ENCODE peak calls at places on chromosomes 16 and 17, in eight cellular contexts. O is left ventricle myocardium inferior, T is lower lobe of right lung, R is kidney epithelial cell, F is fibroblast of pulmonary artery, H is AG10803, Q is cardiac muscle cell, J is endodermal cell. M is an unnamed sample.

GRCh38 chr17:49871211-49871610 is 23.3 kb upstream of the TAC4 start:
- DNase-seq in F (no peak), R (no peak), O (no peak), J (no peak), T (no peak), Q (no peak), H (no peak), M (peak)

GRCh38 chr17:38730526-38731379 is 612 bp downstream of the CISD3 start:
- DNase-seq in R (no peak), T (peak), Q (peak), H (peak), F (peak), J (peak), O (peak), M (peak)

GRCh38 chr17:4969551-4970231 is 2.1 kb upstream of the SPAG7 start:
- DNase-seq in H (no peak), Q (peak), J (peak), O (no peak), F (no peak), R (no peak), T (no peak), M (no peak)

GRCh38 chr16:87549627-87550509 is 52.4 kb upstream of the JPH3 start:
- DNase-seq in F (no peak), Q (no peak), O (no peak), T (no peak), H (no peak), R (no peak), J (no peak), M (no peak)

GRCh38 chr17:19270951-19271611 is 33.9 kb downstream of the EPN2 start:
- DNase-seq in H (no peak), O (peak), J (no peak), T (no peak), Q (no peak), R (no peak), F (no peak), M (no peak)

GRCh38 chr17:44097110-44097810 is 26.2 kb downstream of the HDAC5 start:
- DNase-seq in Q (no peak), H (peak), F (peak), J (no peak), R (no peak), T (no peak), O (peak), M (no peak)

GRCh38 chr16:7404217-7404616 is 71.6 kb downstream of the RBFOX1 start:
- DNase-seq in R (no peak), J (peak), T (no peak), H (no peak), F (no peak), Q (peak), O (no peak), M (no peak)

GRCh38 chr16:84041881-84042280 is 714 bp downstream of the SLC38A8 start:
- DNase-seq in F (no peak), Q (no peak), O (no peak), H (no peak), T (peak), R (no peak), J (no peak), M (no peak)

GRCh38 chr16:28218109-28218508 is 6.3 kb upstream of the XPO6 start:
- DNase-seq in O (no peak), F (peak), T (no peak), H (peak), J (peak), Q (no peak), R (no peak), M (peak)

GRCh38 chr16:49491736-49492089 is 118.1 kb downstream of the C16orf78 start:
- DNase-seq in O (peak), Q (peak), H (no peak), R (no peak), J (peak), F (no peak), T (peak), M (no peak)

GRCh38 chr16:66026211-66026610 is 340.3 kb upstream of the CDH5 start:
- DNase-seq in Q (peak), R (no peak), J (peak), H (peak), O (no peak), T (no peak), F (peak), M (peak)

GRCh38 chr17:80114758-80115157 is 13.4 kb downstream of the GAA start:
- DNase-seq in O (no peak), H (no peak), Q (no peak), J (no peak), R (no peak), F (no peak), T (no peak), M (no peak)

GRCh38 chr17:29565643-29566472 is 979 bp downstream of the ABHD15 start:
- DNase-seq in T (peak), J (peak), H (no peak), F (no peak), Q (peak), R (no peak), O (no peak), M (peak)

GRCh38 chr16:84618428-84619102 is 687 bp upstream of the COTL1 start:
- DNase-seq in H (peak), F (peak), T (no peak), O (no peak), Q (no peak), R (peak), J (peak), M (peak)

GRCh38 chr17:80799553-80800403 is 191.9 kb upstream of the CHMP6 start:
- DNase-seq in H (no peak), F (no peak), Q (no peak), T (no peak), R (no peak), O (no peak), J (peak), M (no peak)

GRCh38 chr16:68995011-68995504 is 110.4 kb upstream of the HAS3 start:
- DNase-seq in H (peak), R (peak), Q (peak), T (no peak), F (peak), O (no peak), J (peak), M (peak)

GRCh38 chr16:72569677-72570076 is 397.7 kb upstream of the PMFBP1 start:
- DNase-seq in R (no peak), H (no peak), T (no peak), J (no peak), O (no peak), Q (no peak), F (no peak), M (peak)

GRCh38 chr16:81465375-81465943 is 20.9 kb downstream of the CMIP start:
- DNase-seq in Q (no peak), R (no peak), T (no peak), J (no peak), H (no peak), O (no peak), F (no peak), M (no peak)

GRCh38 chr17:4497101-4497824 is 1.4 kb upstream of the SPNS2 start:
- DNase-seq in T (no peak), H (peak), F (no peak), J (no peak), R (peak), Q (no peak), O (no peak), M (peak)

GRCh38 chr16:47925811-47926460 is 229.9 kb downstream of the ABCC12 start:
- DNase-seq in Q (no peak), T (no peak), F (no peak), H (no peak), O (no peak), J (no peak), R (no peak), M (peak)

GRCh38 chr17:79294459-79295071 is 219.9 kb downstream of the ENGASE start:
- DNase-seq in R (no peak), O (peak), F (peak), H (peak), J (peak), T (peak), Q (peak), M (peak)

GRCh38 chr17:58452738-58453137 is 35.4 kb upstream of the RNF43 start:
- DNase-seq in T (no peak), J (peak), F (no peak), R (peak), O (no peak), Q (no peak), H (no peak), M (peak)

GRCh38 chr17:82065193-82065637 is 389 bp downstream of the DUS1L start:
- DNase-seq in J (no peak), F (peak), O (no peak), T (no peak), H (peak), Q (peak), R (no peak), M (no peak)

GRCh38 chr17:77325826-77326581 is 185.2 kb downstream of the SEC14L1 start:
- DNase-seq in R (no peak), H (peak), J (peak), Q (no peak), O (no peak), F (no peak), T (peak), M (no peak)

GRCh38 chr17:40069751-40070643 is 7.2 kb downstream of the THRA start:
- DNase-seq in Q (no peak), T (no peak), F (peak), H (no peak), R (no peak), J (peak), O (no peak), M (no peak)

GRCh38 chr17:19331134-19331533 is 31.4 kb downstream of the B9D1 start:
- DNase-seq in J (no peak), R (peak), T (no peak), F (peak), O (no peak), Q (no peak), H (peak), M (peak)

GRCh38 chr17:9906616-9907015 is 1.5 kb upstream of the RCVRN start:
- DNase-seq in H (no peak), F (no peak), O (no peak), Q (no peak), R (no peak), J (no peak), T (no peak), M (no peak)

GRCh38 chr16:72783716-72784320 is 264.1 kb downstream of the ZFHX3 start:
- DNase-seq in R (peak), J (no peak), Q (no peak), H (peak), T (no peak), F (peak), O (no peak), M (no peak)

GRCh38 chr16:23400387-23400930 is 52.5 kb downstream of the COG7 start:
- DNase-seq in J (no peak), Q (no peak), O (no peak), R (no peak), T (no peak), F (no peak), H (no peak), M (no peak)

GRCh38 chr17:68135141-68135887 is 99.8 kb downstream of the KPNA2 start:
- DNase-seq in Q (no peak), J (no peak), F (no peak), O (no peak), T (no peak), H (no peak), R (no peak), M (no peak)

GRCh38 chr17:62109378-62109902 is 44.4 kb upstream of the MED13 start:
- DNase-seq in Q (peak), H (peak), R (peak), J (peak), O (no peak), F (peak), T (peak), M (peak)

GRCh38 chr17:4895676-4896331 is 3.5 kb upstream of the C17orf107 start:
- DNase-seq in R (no peak), T (no peak), O (no peak), Q (peak), F (no peak), J (peak), H (no peak), M (no peak)

GRCh38 chr16:85759631-85760419 is 8.9 kb upstream of the C16orf74 start:
- DNase-seq in J (peak), F (no peak), Q (no peak), H (no peak), T (peak), R (no peak), O (no peak), M (peak)

GRCh38 chr16:69017036-69017783 is 88.2 kb upstream of the HAS3 start:
- DNase-seq in F (peak), T (no peak), R (peak), J (no peak), O (no peak), Q (no peak), H (peak), M (peak)

GRCh38 chr17:42387221-42387657 is 1.0 kb downstream of the STAT3 start:
- DNase-seq in F (peak), T (no peak), R (no peak), Q (no peak), J (no peak), O (no peak), H (peak), M (peak)

GRCh38 chr17:83080641-83081560 is 1.5 kb downstream of the METRNL start:
- DNase-seq in J (peak), F (peak), Q (peak), T (peak), R (no peak), O (no peak), H (no peak), M (peak)

GRCh38 chr16:10552998-10553491 is 27.4 kb downstream of the EMP2 start:
- DNase-seq in Q (peak), J (peak), O (peak), H (no peak), F (no peak), R (no peak), T (peak), M (no peak)

GRCh38 chr17:64978138-64978537 is 58.9 kb upstream of the LRRC37A3 start:
- DNase-seq in T (no peak), J (peak), Q (no peak), O (no peak), H (no peak), F (no peak), R (no peak), M (no peak)

GRCh38 chr17:48575673-48576478 is 2.3 kb downstream of the HOXB4 start:
- DNase-seq in J (peak), R (no peak), O (no peak), T (no peak), Q (no peak), F (no peak), H (peak), M (no peak)

GRCh38 chr17:72665841-72666518 is 426.5 kb downstream of the SLC39A11 start:
- DNase-seq in J (no peak), Q (no peak), F (no peak), R (no peak), O (no peak), T (no peak), H (peak), M (no peak)

DNA sequence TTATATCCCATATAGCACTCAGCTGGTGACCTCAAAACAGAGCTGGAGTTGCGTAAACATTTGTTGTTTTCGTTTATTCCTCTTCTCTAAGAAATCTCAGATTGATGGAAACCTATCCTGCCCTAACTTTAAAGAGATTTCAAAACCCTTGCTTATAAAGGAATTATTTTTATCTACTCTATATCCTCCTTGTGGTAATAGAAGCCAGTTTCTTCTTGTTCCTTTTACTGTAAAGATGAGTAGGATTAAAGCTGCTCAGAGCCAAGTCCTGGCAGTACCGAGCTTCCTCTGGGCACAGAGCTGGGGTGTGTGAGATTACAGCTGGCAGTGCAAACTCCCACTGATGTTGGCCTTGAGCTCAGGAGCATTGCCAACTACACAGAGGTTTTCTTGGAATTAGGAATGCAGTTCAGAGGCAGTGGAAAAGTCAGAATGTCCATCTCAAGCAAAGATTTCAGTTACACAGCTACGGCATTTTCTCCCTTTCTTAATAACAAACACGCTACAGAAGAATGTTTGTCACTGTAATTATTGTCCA is 1.4 kb downstream of the KCTD2 start:
- DNase-seq in H (peak), R (no peak), J (no peak), F (peak), T (no peak), Q (no peak), O (no peak), M (no peak)
- H3K4me3 ChIP-seq in H (peak), R (peak), J (peak), F (peak), T (peak), Q (peak), O (peak), M (peak)

GRCh38 chr17:15261063-15261817 is 3.9 kb downstream of the PMP22 start:
- DNase-seq in O (peak), J (peak), H (peak), T (peak), F (peak), Q (peak), R (no peak), M (no peak)
- TF ChIP-seq CTCF in O (peak), J (no peak), H (peak), T (peak), F (peak), Q (no peak), R (peak), M (no peak)

DNA sequence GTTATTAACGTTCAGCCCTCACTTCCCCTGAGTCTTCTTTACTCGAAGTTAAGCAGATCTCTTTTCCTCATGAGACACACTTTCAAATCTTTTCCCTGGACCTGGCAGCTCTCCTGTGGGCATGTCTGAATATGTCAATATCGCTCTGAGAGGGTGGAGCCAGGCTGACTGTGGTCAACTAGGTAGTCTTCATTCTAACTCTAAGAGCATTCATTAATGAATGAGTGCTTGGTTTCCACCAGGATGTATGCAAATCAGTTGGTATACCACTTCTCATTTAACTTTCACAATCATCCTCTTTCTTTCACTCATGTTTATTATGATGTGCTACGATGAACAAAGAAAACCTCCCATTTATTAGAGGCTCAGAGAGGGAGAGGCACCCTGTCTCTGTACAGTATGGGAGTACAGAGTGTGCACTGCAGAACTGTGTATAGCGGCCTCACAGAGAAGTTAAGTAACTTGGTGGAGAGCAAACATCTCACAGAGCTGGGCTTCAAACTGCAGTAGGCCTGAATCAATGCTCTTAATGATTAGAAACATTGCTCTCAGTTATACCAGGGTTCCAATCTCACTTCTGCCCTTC is 39.9 kb downstream of the OTOA start:
- DNase-seq in J (no peak), O (no peak), F (no peak), H (no peak), R (no peak), Q (no peak), T (no peak), M (peak)
- H3K4me3 ChIP-seq in J (no peak), O (no peak), F (no peak), H (no peak), R (no peak), Q (no peak), T (no peak), M (no peak)

GRCh38 chr17:66021757-66022156 is 170.2 kb downstream of the CEP112 start:
- DNase-seq in H (no peak), R (no peak), Q (no peak), O (no peak), J (peak), F (no peak), T (no peak), M (no peak)
- TF ChIP-seq CTCF in H (no peak), R (no peak), Q (no peak), O (no peak), J (peak), F (no peak), T (no peak), M (no peak)

GRCh38 chr16:74607310-74607966 is 524 bp upstream of the GLG1 start:
- DNase-seq in R (no peak), O (no peak), T (no peak), J (no peak), H (no peak), F (no peak), Q (no peak), M (no peak)
- H3K4me3 ChIP-seq in R (peak), O (peak), T (peak), J (peak), H (peak), F (peak), Q (peak), M (peak)

GRCh38 chr16:64150193-64150592 is 971.7 kb downstream of the CDH11 start:
- DNase-seq in H (no peak), Q (no peak), O (no peak), J (no peak), T (no peak), R (no peak), F (no peak), M (peak)

GRCh38 chr16:64153718-64154117 is 968.1 kb downstream of the CDH11 start:
- DNase-seq in J (no peak), H (peak), T (no peak), Q (no peak), R (peak), O (no peak), F (no peak), M (peak)

GRCh38 chr16:64147941-64148340 is 973.9 kb downstream of the CDH11 start:
- DNase-seq in O (no peak), J (no peak), Q (no peak), H (no peak), T (no peak), R (no peak), F (no peak), M (no peak)

DNA sequence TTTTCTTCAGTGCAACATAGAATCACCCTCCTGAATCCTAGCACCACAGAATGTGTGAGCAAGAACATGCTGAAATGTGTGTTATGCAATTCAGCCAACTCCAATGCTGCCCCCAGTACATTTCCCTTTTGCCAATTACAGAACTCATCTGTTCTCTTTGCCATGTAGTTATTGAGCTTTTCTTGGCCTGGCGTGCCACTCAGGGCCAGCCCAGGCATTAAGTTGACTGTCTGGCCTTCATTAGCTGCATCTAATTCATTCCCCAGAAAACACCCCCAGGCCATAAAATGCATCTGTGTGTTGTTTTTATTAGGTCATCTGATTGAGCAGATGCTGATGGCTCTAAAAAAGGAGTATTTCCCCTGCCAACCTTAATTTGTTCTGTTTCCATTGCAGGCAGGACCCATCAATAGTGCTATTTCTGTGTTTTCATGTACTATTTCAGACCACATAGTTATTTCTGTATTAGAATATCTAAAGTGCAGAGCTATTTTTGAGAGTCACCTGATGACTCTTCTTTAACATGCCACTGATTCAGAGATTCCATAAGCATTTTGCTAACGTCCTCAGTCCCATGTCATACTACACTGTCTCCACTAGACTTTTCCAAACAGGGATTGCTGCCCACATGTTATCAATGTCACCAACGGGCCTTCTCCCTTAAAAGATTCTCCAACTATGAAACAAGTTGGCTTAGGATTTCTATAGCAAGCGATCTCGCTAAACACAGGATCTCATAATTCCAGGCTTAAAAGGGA is 969.7 kb downstream of the CDH11 start:
- DNase-seq in R (no peak), T (no peak), O (no peak), F (no peak), J (no peak), H (peak), Q (no peak), M (peak)
- TF ChIP-seq CTCF in R (no peak), T (no peak), O (peak), F (no peak), J (no peak), H (no peak), Q (no peak), M (no peak)

GRCh38 chr17:7851438-7852261 is 3.2 kb upstream of the TMEM88 start:
- DNase-seq in O (peak), F (peak), T (peak), J (peak), H (peak), Q (peak), R (no peak), M (peak)
- H3K4me3 ChIP-seq in O (peak), F (no peak), T (peak), J (no peak), H (no peak), Q (no peak), R (no peak), M (peak)